ENCODE peak calls at places on chromosome 20, in six cellular contexts. K, L, Z, O, C and G are unnamed samples.

GRCh38 chr20:25863536-25864325 is 167.1 kb upstream of the ZNF337 start:
- DNase-seq in K (peak), L (no peak), Z (no peak), O (no peak), C (no peak), G (no peak)

GRCh38 chr20:20604357-20604756 is 108.1 kb downstream of the RALGAPA2 start:
- DNase-seq in K (no peak), L (no peak), Z (no peak), O (no peak), C (no peak), G (no peak)

GRCh38 chr20:55394592-55394991 is 610.7 kb downstream of the CBLN4 start:
- DNase-seq in K (no peak), L (peak), Z (no peak), O (no peak), C (no peak), G (no peak)

GRCh38 chr20:37526238-37526838 is 1.3 kb downstream of the BLCAP start:
- DNase-seq in K (no peak), L (peak), Z (no peak), O (no peak), C (no peak), G (peak)

GRCh38 chr20:38453941-38454340 is 18.7 kb upstream of the RALGAPB start:
- DNase-seq in K (no peak), L (no peak), Z (no peak), O (no peak), C (no peak), G (no peak)

GRCh38 chr20:41392871-41393704 is 26.5 kb upstream of the EMILIN3 start:
- DNase-seq in K (peak), L (no peak), Z (no peak), O (no peak), C (no peak), G (no peak)

GRCh38 chr20:56347628-56348305 is 11.0 kb upstream of the FAM210B start:
- DNase-seq in K (no peak), L (no peak), Z (no peak), O (no peak), C (no peak), G (no peak)

GRCh38 chr20:11979306-11980128 is 61.8 kb downstream of the BTBD3 start:
- DNase-seq in K (no peak), L (no peak), Z (no peak), O (no peak), C (no peak), G (no peak)

GRCh38 chr20:61014486-61014885 is 237.6 kb upstream of the CDH4 start:
- DNase-seq in K (no peak), L (no peak), Z (no peak), O (no peak), C (no peak), G (no peak)

GRCh38 chr20:51631011-51631950 is 88.8 kb upstream of the NFATC2 start:
- DNase-seq in K (no peak), L (peak), Z (no peak), O (peak), C (no peak), G (peak)

GRCh38 chr20:25356294-25356933 is 34.2 kb downstream of the ABHD12 start:
- DNase-seq in K (no peak), L (no peak), Z (no peak), O (no peak), C (no peak), G (no peak)

GRCh38 chr20:50259705-50260479 is 69.3 kb downstream of the CEBPB start:
- DNase-seq in K (no peak), L (no peak), Z (no peak), O (no peak), C (no peak), G (no peak)

GRCh38 chr20:21509597-21510331 is 4.1 kb downstream of the NKX2-2 start:
- DNase-seq in K (no peak), L (peak), Z (no peak), O (no peak), C (no peak), G (no peak)

GRCh38 chr20:5072756-5073153 is 47.0 kb downstream of the PCNA start:
- DNase-seq in K (no peak), L (no peak), Z (no peak), O (no peak), C (no peak), G (no peak)

GRCh38 chr20:20073851-20074252 is 21.5 kb downstream of the CFAP61 start:
- DNase-seq in K (no peak), L (no peak), Z (no peak), O (no peak), C (no peak), G (no peak)

GRCh38 chr20:34708621-34709043 is 4.5 kb downstream of the TP53INP2 start:
- DNase-seq in K (peak), L (peak), Z (peak), O (peak), C (peak), G (peak)

GRCh38 chr20:37991506-37992302 is 41.6 kb downstream of the TTI1 start:
- DNase-seq in K (no peak), L (no peak), Z (no peak), O (no peak), C (no peak), G (no peak)

GRCh38 chr20:38108438-38109024 is 56.5 kb downstream of the TGM2 start:
- DNase-seq in K (no peak), L (no peak), Z (no peak), O (no peak), C (no peak), G (no peak)

GRCh38 chr20:34562643-34563042 is 4.1 kb downstream of the MAP1LC3A start:
- DNase-seq in K (no peak), L (no peak), Z (no peak), O (no peak), C (no peak), G (no peak)

GRCh38 chr20:23050847-23051627 is 1.6 kb upstream of the THBD start:
- DNase-seq in K (no peak), L (peak), Z (no peak), O (peak), C (no peak), G (peak)

GRCh38 chr20:30594112-30594511 is 663.4 kb upstream of the DEFB115 start:
- DNase-seq in K (no peak), L (no peak), Z (no peak), O (no peak), C (no peak), G (no peak)

GRCh38 chr20:5168582-5169396 is 42.0 kb downstream of the CDS2 start:
- DNase-seq in K (no peak), L (peak), Z (no peak), O (no peak), C (no peak), G (no peak)

GRCh38 chr20:40706977-40707582 is 18.0 kb upstream of the MAFB start:
- DNase-seq in K (no peak), L (no peak), Z (no peak), O (no peak), C (no peak), G (no peak)

GRCh38 chr20:10982692-10983091 is 308.9 kb upstream of the JAG1 start:
- DNase-seq in K (no peak), L (peak), Z (no peak), O (no peak), C (no peak), G (no peak)

GRCh38 chr20:17730069-17730468 is 30.3 kb downstream of the BANF2 start:
- DNase-seq in K (no peak), L (no peak), Z (no peak), O (no peak), C (no peak), G (no peak)

GRCh38 chr20:61663521-61664425 is 401.9 kb downstream of the TAF4 start:
- DNase-seq in K (no peak), L (no peak), Z (no peak), O (no peak), C (no peak), G (no peak)

GRCh38 chr20:8244637-8245036 is 112.6 kb downstream of the PLCB1 start:
- DNase-seq in K (no peak), L (no peak), Z (no peak), O (peak), C (no peak), G (no peak)

GRCh38 chr20:8130840-8131526 is 1.1 kb upstream of the PLCB1 start:
- DNase-seq in K (no peak), L (no peak), Z (no peak), O (peak), C (no peak), G (no peak)

GRCh38 chr20:10747019-10747418 is 73.2 kb upstream of the JAG1 start:
- DNase-seq in K (no peak), L (no peak), Z (no peak), O (no peak), C (no peak), G (no peak)

GRCh38 chr20:19908586-19908985 is 108.6 kb upstream of the NAA20 start:
- DNase-seq in K (no peak), L (no peak), Z (no peak), O (no peak), C (no peak), G (no peak)

GRCh38 chr20:20743511-20744169 is 31.2 kb upstream of the RALGAPA2 start:
- DNase-seq in K (peak), L (no peak), Z (no peak), O (no peak), C (no peak), G (no peak)

GRCh38 chr20:19887566-19888268 is 129.4 kb upstream of the NAA20 start:
- DNase-seq in K (no peak), L (no peak), Z (no peak), O (no peak), C (no peak), G (no peak)

GRCh38 chr20:50571466-50571865 is 61.3 kb downstream of the PTPN1 start:
- DNase-seq in K (no peak), L (no peak), Z (no peak), O (no peak), C (no peak), G (no peak)

GRCh38 chr20:4006640-4007039 is 8.7 kb downstream of the RNF24 start:
- DNase-seq in K (peak), L (no peak), Z (no peak), O (no peak), C (no peak), G (no peak)

GRCh38 chr20:38222231-38222922 is 38.2 kb downstream of the KIAA1755 start:
- DNase-seq in K (peak), L (peak), Z (peak), O (peak), C (peak), G (no peak)

GRCh38 chr20:51326241-51326819 is 216.2 kb downstream of the NFATC2 start:
- DNase-seq in K (peak), L (no peak), Z (no peak), O (peak), C (no peak), G (no peak)

GRCh38 chr20:25217161-25218108 is 21.9 kb downstream of the ENTPD6 start:
- DNase-seq in K (no peak), L (no peak), Z (no peak), O (no peak), C (no peak), G (no peak)

GRCh38 chr20:11453430-11453829 is 464.3 kb upstream of the BTBD3 start:
- DNase-seq in K (no peak), L (peak), Z (no peak), O (peak), C (no peak), G (no peak)